ENCODE peak calls at places on chromosomes 5 and 9, in five cellular contexts. U is tibial nerve, Y is ovary, J is HepG2, X is esophagus squamous epithelium. W is an unnamed sample.

GRCh38 chr5:8213701-8214240 is 344.8 kb downstream of the MTRR start:
- DNase-seq in X (no peak), Y (no peak), J (no peak), U (no peak), W (no peak)

GRCh38 chr9:110464321-110464720 is 115.2 kb downstream of the SVEP1 start:
- DNase-seq in J (no peak), Y (no peak), X (no peak), U (no peak), W (peak)

GRCh38 chr5:84327591-84327990 is 57.1 kb downstream of the EDIL3 start:
- DNase-seq in J (no peak), U (no peak), X (no peak), Y (no peak), W (no peak)

GRCh38 chr9:132486706-132487350 is 76.8 kb downstream of the CFAP77 start:
- DNase-seq in J (no peak), U (no peak), Y (no peak), X (no peak), W (no peak)

GRCh38 chr9:77714077-77714549 is 66.0 kb upstream of the GNA14 start:
- DNase-seq in J (no peak), U (no peak), X (no peak), Y (no peak), W (no peak)

GRCh38 chr5:168578006-168578405 is 1.2 kb downstream of the PANK3 start:
- DNase-seq in Y (no peak), X (no peak), J (no peak), U (no peak), W (no peak)

GRCh38 chr5:136528481-136528880 is 163.1 kb upstream of the TRPC7 start:
- DNase-seq in Y (no peak), X (no peak), J (no peak), U (no peak), W (no peak)

GRCh38 chr9:28678097-28678496 is 1104.8 kb upstream of the C9orf72 start:
- DNase-seq in U (no peak), Y (no peak), X (no peak), J (no peak), W (no peak)

GRCh38 chr9:138068601-138069035 is 191.0 kb downstream of the CACNA1B start:
- DNase-seq in J (no peak), X (no peak), Y (no peak), U (no peak), W (no peak)

GRCh38 chr9:90894956-90895687 is 93.5 kb downstream of the SYK start:
- DNase-seq in Y (no peak), X (no peak), J (peak), U (no peak), W (peak)

GRCh38 chr9:136578915-136579637 is 33.2 kb upstream of the NOTCH1 start:
- DNase-seq in Y (peak), X (no peak), J (no peak), U (no peak), W (no peak)

GRCh38 chr9:126144617-126145456 is 181.8 kb upstream of the MVB12B start:
- DNase-seq in X (no peak), U (no peak), J (peak), Y (no peak), W (no peak)

GRCh38 chr5:17928571-17928970 is 294.3 kb downstream of the TAF11L14 start:
- DNase-seq in J (no peak), Y (no peak), X (no peak), U (no peak), W (no peak)

GRCh38 chr5:31678180-31678579 is 39.2 kb downstream of the PDZD2 start:
- DNase-seq in X (no peak), J (no peak), Y (peak), U (no peak), W (no peak)

GRCh38 chr9:114902773-114903589 is 27.4 kb downstream of the TNFSF8 start:
- DNase-seq in X (no peak), U (no peak), Y (no peak), J (no peak), W (no peak)

GRCh38 chr5:147303976-147304375 is 69.2 kb downstream of the STK32A start:
- DNase-seq in X (no peak), Y (no peak), J (no peak), U (no peak), W (peak)
- TF ChIP-seq POLR2A in X (no peak), Y (no peak), J (no peak), U (no peak), W (no peak)

GRCh38 chr5:109689740-109690455 is at the start of gene MAN2A1:
- DNase-seq in Y (peak), U (peak), X (peak), J (peak), W (peak)
- TF ChIP-seq POLR2A in Y (peak), U (peak), X (no peak), J (no peak), W (peak)

GRCh38 chr5:172454355-172455086 is at the start of gene SH3PXD2B:
- DNase-seq in X (no peak), U (no peak), J (peak), Y (peak), W (peak)
- TF ChIP-seq POLR2A in X (no peak), U (peak), J (no peak), Y (peak), W (peak)

DNA sequence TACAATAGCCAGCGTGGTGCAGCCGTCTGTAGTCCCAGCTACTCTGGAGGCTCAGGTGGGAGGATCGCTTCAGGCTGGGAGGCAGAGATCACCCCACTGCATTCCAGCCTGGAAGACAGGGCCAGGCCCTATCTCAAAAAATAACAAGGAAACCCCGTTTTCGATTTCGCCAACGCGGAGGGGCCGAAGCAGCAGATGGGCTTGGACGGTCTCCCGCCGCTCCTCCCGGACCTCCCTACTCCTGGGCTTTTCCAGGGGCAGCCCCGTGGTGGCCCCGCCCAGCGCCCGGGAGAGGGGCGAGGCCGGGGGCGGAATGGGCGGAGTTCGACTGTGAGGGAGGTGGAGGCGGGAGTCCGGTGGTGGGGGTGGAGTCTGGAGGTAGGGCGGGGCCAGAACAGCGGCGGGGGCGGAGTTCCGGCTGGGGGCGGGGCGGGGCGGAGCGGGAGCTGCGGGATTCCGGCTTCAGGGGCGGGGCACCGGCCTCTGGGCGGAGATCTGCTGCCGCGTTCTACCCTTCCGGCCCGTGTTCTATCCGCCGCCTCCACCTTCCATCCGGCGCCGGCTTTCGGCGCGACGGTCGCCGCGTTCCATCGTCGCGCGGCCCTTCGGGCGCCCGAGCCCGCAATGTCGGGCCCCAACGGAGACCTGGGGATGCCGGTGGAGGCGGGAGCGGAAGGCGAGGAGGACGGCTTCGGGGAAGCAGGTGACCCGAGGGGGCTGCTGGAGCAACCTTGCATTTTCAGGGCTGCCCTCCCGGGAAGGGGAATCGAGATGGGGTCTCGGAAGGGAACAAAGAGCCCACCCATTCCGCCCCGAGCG is at the start of gene BBLN:
- DNase-seq in J (peak), X (peak), U (peak), Y (peak), W (peak)
- TF ChIP-seq POLR2A in J (peak), X (peak), U (peak), Y (peak), W (peak)

DNA sequence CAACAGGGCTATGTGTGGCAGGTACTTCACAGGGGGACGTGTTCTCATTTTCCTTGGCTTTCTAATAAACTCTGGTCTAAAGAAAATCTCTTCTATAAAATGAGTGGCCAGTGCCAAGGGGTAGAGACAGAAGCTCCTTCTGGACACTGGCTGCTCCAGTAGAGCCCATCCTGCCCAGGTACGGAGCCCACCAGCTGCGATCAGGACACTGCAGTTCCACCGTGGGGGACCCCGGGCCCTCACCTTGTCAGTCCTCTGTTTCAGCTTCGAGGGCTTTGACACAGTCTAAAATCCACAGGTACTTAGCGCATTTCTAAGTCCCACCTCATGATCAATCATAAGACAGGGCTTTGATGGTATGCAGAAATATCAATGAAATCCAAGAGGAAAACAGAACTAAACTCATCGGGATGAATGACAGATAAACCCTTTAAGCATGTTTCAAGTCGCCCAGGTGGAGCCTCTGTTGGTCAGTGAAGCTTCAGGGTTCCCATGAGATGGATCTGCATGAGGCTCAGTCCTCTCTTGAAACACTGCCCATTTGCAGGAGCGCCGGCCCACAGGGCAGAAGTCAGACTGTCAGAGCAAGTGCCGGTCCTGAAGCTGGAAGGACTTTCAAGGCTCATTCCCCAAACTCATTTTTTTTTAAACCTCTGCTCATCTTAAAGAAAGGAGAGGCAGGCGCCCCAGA is 20.3 kb upstream of the TERT start:
- DNase-seq in X (no peak), U (no peak), Y (no peak), J (no peak), W (no peak)
- TF ChIP-seq POLR2A in X (no peak), U (no peak), Y (no peak), J (no peak), W (no peak)

GRCh38 chr5:175569701-175570100 is 88.2 kb upstream of the HRH2 start:
- DNase-seq in J (no peak), U (no peak), X (no peak), Y (no peak), W (no peak)
- TF ChIP-seq POLR2A in J (no peak), U (no peak), X (no peak), Y (no peak), W (no peak)

GRCh38 chr9:83962165-83962564 is 17.9 kb downstream of the HNRNPK start:
- DNase-seq in X (no peak), U (no peak), Y (no peak), J (no peak), W (peak)

GRCh38 chr9:83966209-83966582 is 13.8 kb downstream of the HNRNPK start:
- DNase-seq in X (no peak), J (no peak), Y (no peak), U (no peak), W (no peak)

GRCh38 chr9:83967083-83967482 is 12.9 kb downstream of the HNRNPK start:
- DNase-seq in Y (no peak), U (no peak), J (no peak), X (no peak), W (no peak)

GRCh38 chr9:83964973-83965349 is 15.1 kb downstream of the HNRNPK start:
- DNase-seq in J (no peak), Y (no peak), U (no peak), X (no peak), W (no peak)

DNA sequence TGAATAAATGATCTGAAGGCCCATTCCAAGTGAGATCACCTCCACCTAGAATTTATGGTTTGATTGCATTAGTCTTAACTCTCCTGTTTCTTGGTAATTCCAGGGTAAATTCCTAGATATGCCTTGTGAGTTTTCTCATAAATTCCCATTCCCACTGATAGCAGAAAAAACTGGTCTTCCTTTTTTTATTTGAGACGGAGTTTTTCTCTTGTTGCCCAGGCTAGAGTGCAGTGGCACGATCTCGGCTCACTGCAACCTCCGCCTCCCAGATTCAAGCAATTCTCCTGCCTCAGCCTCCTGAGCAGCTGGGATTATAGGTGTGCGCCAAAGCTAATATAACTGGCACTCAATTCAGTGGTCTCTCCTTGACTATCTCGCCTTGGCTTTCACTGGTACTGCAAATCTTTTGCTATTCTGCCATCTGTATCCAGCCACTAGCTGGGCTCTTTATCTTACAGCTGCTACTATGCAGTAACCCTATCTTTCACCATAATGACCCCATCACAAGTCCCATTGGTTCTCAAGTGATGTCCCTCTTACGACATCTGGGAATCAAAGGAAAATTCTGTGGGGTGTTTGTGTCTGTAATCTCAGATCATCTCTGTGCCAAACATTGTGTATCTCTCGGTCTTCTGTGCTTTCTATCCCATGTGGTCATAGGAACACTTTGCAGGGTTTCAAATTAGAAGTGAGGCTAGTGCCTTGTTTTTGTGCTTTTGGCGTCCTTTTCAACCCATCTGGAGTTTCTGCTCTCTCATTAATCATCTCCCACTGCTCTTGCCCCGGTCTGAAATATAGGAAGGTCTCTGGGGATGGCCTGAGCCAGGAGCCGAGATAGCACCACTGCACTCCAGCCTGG is 14.4 kb downstream of the HNRNPK start:
- DNase-seq in Y (no peak), J (peak), X (no peak), U (no peak), W (no peak)
- TF ChIP-seq POLR2A in Y (no peak), J (peak), X (no peak), U (no peak), W (no peak)

DNA sequence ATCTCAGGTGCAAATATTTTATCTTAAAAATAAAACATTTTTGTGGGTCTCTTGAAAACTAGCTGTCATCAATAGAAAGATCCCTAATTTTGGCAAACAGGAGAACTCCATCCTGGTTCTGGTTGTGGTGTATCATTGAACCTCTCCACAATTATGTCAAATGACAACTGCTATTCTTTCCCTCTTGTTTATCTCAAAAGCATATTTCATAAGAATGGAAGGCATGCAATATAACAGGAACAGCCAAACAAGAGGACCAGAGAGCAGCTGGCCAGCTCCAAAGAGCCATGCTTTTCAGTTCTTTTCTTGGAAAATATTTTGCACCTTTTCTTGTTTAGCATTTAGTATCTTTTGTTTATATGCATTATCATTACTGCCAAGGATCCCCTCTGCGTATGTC is 125.4 kb downstream of the ADAMTS6 start:
- DNase-seq in U (no peak), J (no peak), X (no peak), Y (no peak), W (no peak)
- TF ChIP-seq POLR2A in U (no peak), J (no peak), X (no peak), Y (no peak), W (no peak)

DNA sequence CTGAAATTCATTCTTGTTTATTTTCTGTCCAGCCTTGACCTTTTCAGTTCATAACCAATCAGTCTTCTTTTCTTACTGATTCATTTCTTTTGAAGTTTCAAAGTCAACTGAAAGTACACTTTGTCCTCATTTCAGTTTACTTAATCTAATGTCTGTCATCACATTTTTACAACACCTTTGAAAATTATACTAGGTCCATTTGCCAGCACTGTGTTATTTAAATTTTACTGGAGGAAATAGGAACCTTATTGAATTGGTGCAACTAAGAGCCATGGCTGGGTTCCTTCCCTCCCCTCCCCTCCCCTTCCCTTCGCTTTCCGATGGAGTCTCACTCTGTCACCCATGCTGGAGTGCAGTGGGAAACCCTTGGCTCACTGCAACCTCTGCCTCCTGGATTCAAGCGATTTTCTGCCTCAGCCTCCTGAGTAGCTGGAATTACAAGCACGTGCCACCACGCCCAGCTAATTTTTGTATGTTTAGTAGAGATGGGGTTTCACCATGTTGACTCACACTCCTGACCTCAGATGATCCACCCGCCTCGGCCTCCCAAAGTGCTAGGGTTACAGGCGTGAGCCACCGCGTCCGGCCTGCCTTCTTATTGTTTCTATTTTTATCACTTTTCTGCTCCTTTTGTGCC is 6.3 kb downstream of the RMI1 start:
- DNase-seq in U (no peak), Y (no peak), J (peak), X (no peak), W (no peak)
- TF ChIP-seq POLR2A in U (no peak), Y (no peak), J (peak), X (no peak), W (no peak)

GRCh38 chr5:79697222-79698164 is 7.9 kb downstream of the CMYA5 start:
- DNase-seq in X (no peak), U (no peak), Y (no peak), J (no peak), W (no peak)
- TF ChIP-seq POLR2A in X (no peak), U (no peak), Y (no peak), J (no peak), W (no peak)

W was measured in H54.